ENCODE peak calls at places on chromosome X, in nine cellular contexts. One of them, this sample, is unnamed.

GRCh38 chrX:22135171-22135711 is 103.1 kb downstream of the PHEX start:
- DNase-seq in NCI-H1092: no peak
- DNase-seq in IMR-90: peak
- DNase-seq in H7: no peak
- DNase-seq in neural crest cell: peak
- DNase-seq in NCI-H774: no peak
- DNase-seq in fibroblast of mammary gland: peak
- DNase-seq in NCI-H2081 treated with DMSO at 0.1 percent for 48 hours: no peak
- DNase-seq in lower leg skin: peak
- DNase-seq in this sample: no peak

GRCh38 chrX:15416133-15416993 is 32.1 kb upstream of the VEGFD start:
- DNase-seq in NCI-H774: no peak
- DNase-seq in NCI-H2081 treated with DMSO at 0.1 percent for 48 hours: no peak
- DNase-seq in IMR-90: no peak
- DNase-seq in fibroblast of mammary gland: peak
- DNase-seq in H7: no peak
- DNase-seq in lower leg skin: no peak
- DNase-seq in neural crest cell: no peak
- DNase-seq in NCI-H1092: no peak
- DNase-seq in this sample: no peak

GRCh38 chrX:103806862-103807474 is 25.1 kb downstream of the RAB9B start:
- DNase-seq in lower leg skin: no peak
- DNase-seq in IMR-90: no peak
- DNase-seq in NCI-H2081 treated with DMSO at 0.1 percent for 48 hours: no peak
- DNase-seq in NCI-H774: no peak
- DNase-seq in neural crest cell: no peak
- DNase-seq in H7: no peak
- DNase-seq in NCI-H1092: no peak
- DNase-seq in fibroblast of mammary gland: no peak
- DNase-seq in this sample: no peak

GRCh38 chrX:1427756-1428155 is 25.0 kb downstream of the ASMTL start:
- DNase-seq in NCI-H774: no peak
- DNase-seq in NCI-H2081 treated with DMSO at 0.1 percent for 48 hours: no peak
- DNase-seq in neural crest cell: no peak
- DNase-seq in H7: peak
- DNase-seq in NCI-H1092: no peak
- DNase-seq in lower leg skin: no peak
- DNase-seq in fibroblast of mammary gland: no peak
- DNase-seq in IMR-90: no peak
- DNase-seq in this sample: no peak

GRCh38 chrX:44974462-44974861 is 101.5 kb downstream of the KDM6A start:
- DNase-seq in IMR-90: peak
- DNase-seq in H7: no peak
- DNase-seq in NCI-H774: no peak
- DNase-seq in NCI-H1092: no peak
- DNase-seq in neural crest cell: no peak
- DNase-seq in fibroblast of mammary gland: peak
- DNase-seq in NCI-H2081 treated with DMSO at 0.1 percent for 48 hours: no peak
- DNase-seq in lower leg skin: no peak
- DNase-seq in this sample: no peak

GRCh38 chrX:94493405-94493804 is 819.4 kb downstream of the FAM133A start:
- DNase-seq in fibroblast of mammary gland: no peak
- DNase-seq in lower leg skin: no peak
- DNase-seq in IMR-90: no peak
- DNase-seq in neural crest cell: no peak
- DNase-seq in NCI-H774: no peak
- DNase-seq in NCI-H2081 treated with DMSO at 0.1 percent for 48 hours: no peak
- DNase-seq in NCI-H1092: no peak
- DNase-seq in H7: no peak
- DNase-seq in this sample: no peak

GRCh38 chrX:15882704-15883539 is 28.3 kb upstream of the AP1S2 start:
- DNase-seq in fibroblast of mammary gland: peak
- DNase-seq in IMR-90: peak
- DNase-seq in NCI-H774: no peak
- DNase-seq in neural crest cell: no peak
- DNase-seq in lower leg skin: no peak
- DNase-seq in NCI-H1092: no peak
- DNase-seq in NCI-H2081 treated with DMSO at 0.1 percent for 48 hours: no peak
- DNase-seq in H7: no peak
- DNase-seq in this sample: no peak

GRCh38 chrX:150517303-150517896 is 51.0 kb upstream of the MTM1 start:
- DNase-seq in NCI-H774: no peak
- DNase-seq in NCI-H2081 treated with DMSO at 0.1 percent for 48 hours: no peak
- DNase-seq in fibroblast of mammary gland: peak
- DNase-seq in NCI-H1092: no peak
- DNase-seq in lower leg skin: no peak
- DNase-seq in neural crest cell: no peak
- DNase-seq in H7: no peak
- DNase-seq in IMR-90: peak
- DNase-seq in this sample: no peak

GRCh38 chrX:132023896-132024386 is 839 bp downstream of the STK26 start:
- DNase-seq in IMR-90: no peak
- DNase-seq in NCI-H1092: no peak
- DNase-seq in neural crest cell: peak
- DNase-seq in fibroblast of mammary gland: peak
- DNase-seq in NCI-H774: no peak
- DNase-seq in H7: no peak
- DNase-seq in lower leg skin: no peak
- DNase-seq in NCI-H2081 treated with DMSO at 0.1 percent for 48 hours: no peak
- DNase-seq in this sample: no peak

GRCh38 chrX:38649674-38650647 is 88.6 kb downstream of the TSPAN7 start:
- DNase-seq in fibroblast of mammary gland: no peak
- DNase-seq in NCI-H1092: no peak
- DNase-seq in H7: no peak
- DNase-seq in NCI-H774: no peak
- DNase-seq in NCI-H2081 treated with DMSO at 0.1 percent for 48 hours: no peak
- DNase-seq in neural crest cell: no peak
- DNase-seq in lower leg skin: no peak
- DNase-seq in IMR-90: no peak
- DNase-seq in this sample: no peak

GRCh38 chrX:7261672-7262332 is 113.8 kb upstream of the PUDP start:
- DNase-seq in NCI-H2081 treated with DMSO at 0.1 percent for 48 hours: no peak
- DNase-seq in IMR-90: no peak
- DNase-seq in H7: no peak
- DNase-seq in NCI-H774: no peak
- DNase-seq in neural crest cell: no peak
- DNase-seq in fibroblast of mammary gland: no peak
- DNase-seq in NCI-H1092: no peak
- DNase-seq in lower leg skin: no peak
- DNase-seq in this sample: no peak

GRCh38 chrX:55340896-55341433 is 76.2 kb upstream of the PAGE3 start:
- DNase-seq in NCI-H2081 treated with DMSO at 0.1 percent for 48 hours: no peak
- DNase-seq in lower leg skin: no peak
- DNase-seq in fibroblast of mammary gland: no peak
- DNase-seq in H7: no peak
- DNase-seq in NCI-H774: no peak
- DNase-seq in IMR-90: no peak
- DNase-seq in neural crest cell: no peak
- DNase-seq in NCI-H1092: no peak
- DNase-seq in this sample: no peak